ENCODE peak calls at places on chromosomes 1 and 21, in nine cellular contexts. O, S, T, H, Z, D, V, C and F are unnamed samples.

GRCh38 chr1:221327954-221328353 is 413.9 kb downstream of the DUSP10 start:
- DNase-seq in V (no peak), C (no peak), Z (no peak), O (no peak), D (no peak), T (no peak), S (no peak), H (no peak), F (peak; percentile 17)

GRCh38 chr1:9198538-9199361 is 35.8 kb upstream of the H6PD start:
- DNase-seq in S (peak; percentile 41), V (no peak), O (no peak), Z (peak; percentile 71), H (no peak), D (no peak), C (no peak), T (no peak), F (peak; percentile 78)

GRCh38 chr1:119815361-119815760 is 4.1 kb upstream of the REG4 start:
- DNase-seq in Z (peak; percentile 31), O (no peak), C (no peak), S (no peak), T (no peak), D (no peak), H (no peak), V (no peak), F (no peak)

GRCh38 chr1:209616366-209617046 is 33.0 kb downstream of the CAMK1G start:
- DNase-seq in T (no peak), Z (no peak), C (no peak), H (no peak), S (peak; percentile 61), O (no peak), D (no peak), V (no peak), F (no peak)

GRCh38 chr1:18340158-18340764 is 140.5 kb upstream of the KLHDC7A start:
- DNase-seq in Z (no peak), O (no peak), H (no peak), S (no peak), T (no peak), D (no peak), V (no peak), C (no peak), F (no peak)

GRCh38 chr1:246364415-246364941 is 142.6 kb downstream of the SMYD3 start:
- DNase-seq in T (no peak), O (no peak), Z (no peak), V (no peak), H (no peak), C (no peak), S (no peak), D (no peak), F (no peak)

GRCh38 chr1:232334811-232335210 is 295.1 kb downstream of the SIPA1L2 start:
- DNase-seq in D (no peak), S (no peak), C (no peak), Z (no peak), V (no peak), H (no peak), O (no peak), T (no peak), F (no peak)

GRCh38 chr1:218460367-218460766 is 115.2 kb downstream of the TGFB2 start:
- DNase-seq in Z (peak; percentile 87), S (peak; percentile 22), V (peak; percentile 79), D (no peak), O (no peak), H (no peak), T (no peak), C (peak; percentile 4), F (peak; percentile 75)

GRCh38 chr1:218527737-218528136 is 182.6 kb downstream of the TGFB2 start:
- DNase-seq in T (no peak), S (no peak), V (no peak), H (no peak), O (no peak), C (no peak), D (no peak), Z (peak; percentile 89), F (peak; percentile 83)

GRCh38 chr21:31326478-31327247 is 17.4 kb downstream of the TIAM1 start:
- DNase-seq in T (peak; percentile 77), V (peak; percentile 35), O (no peak), H (no peak), Z (peak; percentile 17), S (no peak), D (no peak), C (no peak), F (no peak)

GRCh38 chr1:239868117-239868516 is 223.6 kb upstream of the FMN2 start:
- DNase-seq in C (no peak), Z (no peak), S (no peak), V (no peak), T (no peak), D (peak; percentile 12), H (no peak), O (no peak), F (no peak)

GRCh38 chr1:76690784-76691183 is 176.5 kb upstream of the ST6GALNAC5 start:
- DNase-seq in V (no peak), O (no peak), C (no peak), S (no peak), H (no peak), D (no peak), Z (peak; percentile 50), T (no peak), F (no peak)

GRCh38 chr1:51192213-51192843 is 43.7 kb upstream of the RNF11 start:
- DNase-seq in H (no peak), S (peak; percentile 52), D (peak; percentile 39), C (peak; percentile 50), Z (peak; percentile 80), V (peak; percentile 93), O (no peak), T (peak; percentile 84), F (peak; percentile 76)

GRCh38 chr1:162195567-162195966 is 126.1 kb downstream of the NOS1AP start:
- DNase-seq in D (no peak), S (no peak), O (no peak), Z (no peak), C (no peak), V (no peak), T (no peak), H (no peak), F (no peak)

GRCh38 chr1:66642992-66643391 is 109.0 kb downstream of the SGIP1 start:
- DNase-seq in H (no peak), V (no peak), D (no peak), O (no peak), S (no peak), T (no peak), C (no peak), Z (no peak), F (no peak)

GRCh38 chr1:209647212-209647611 is 5.0 kb downstream of the LAMB3 start:
- DNase-seq in H (no peak), T (no peak), Z (no peak), V (no peak), S (no peak), O (no peak), D (no peak), C (no peak), F (no peak)

GRCh38 chr1:247376659-247377058 is 39.3 kb upstream of the NLRP3 start:
- DNase-seq in H (no peak), T (no peak), V (no peak), Z (no peak), C (no peak), O (no peak), D (no peak), S (no peak), F (no peak)

GRCh38 chr1:96966536-96967138 is 245.1 kb downstream of the PTBP2 start:
- DNase-seq in H (peak; percentile 41), C (peak; percentile 13), D (peak; percentile 80), Z (peak; percentile 80), T (peak; percentile 88), S (peak; percentile 62), O (no peak), V (peak; percentile 89), F (peak; percentile 70)

GRCh38 chr21:16113052-16113715 is 383.4 kb downstream of the USP25 start:
- DNase-seq in V (no peak), S (no peak), H (no peak), Z (peak; percentile 76), D (no peak), C (no peak), T (no peak), O (no peak), F (peak; percentile 34)

GRCh38 chr1:245055752-245056151 is 99.0 kb upstream of the KIF26B start:
- DNase-seq in O (no peak), D (no peak), H (no peak), S (no peak), C (no peak), Z (no peak), T (no peak), V (no peak), F (no peak)

GRCh38 chr1:209965996-209966395 is 28.0 kb downstream of the SYT14 start:
- DNase-seq in V (no peak), S (no peak), O (no peak), Z (no peak), C (no peak), T (no peak), H (no peak), D (no peak), F (no peak)

GRCh38 chr1:59742526-59742925 is 72.2 kb upstream of the HOOK1 start:
- DNase-seq in S (no peak), V (no peak), T (no peak), D (no peak), O (no peak), C (no peak), H (no peak), Z (no peak), F (no peak)

GRCh38 chr1:11531314-11531870 is 52.4 kb downstream of the DISP3 start:
- DNase-seq in Z (no peak), O (peak; percentile 87), H (no peak), S (no peak), C (no peak), V (no peak), D (no peak), T (no peak), F (no peak)

GRCh38 chr1:89890085-89890754 is 69.4 kb downstream of the LRRC8D start:
- DNase-seq in H (no peak), D (peak; percentile 4), T (no peak), C (no peak), S (no peak), O (no peak), Z (peak; percentile 80), V (peak; percentile 69), F (peak; percentile 76)

GRCh38 chr1:234763910-234764309 is 153.9 kb upstream of the IRF2BP2 start:
- DNase-seq in T (no peak), C (no peak), Z (no peak), O (no peak), D (no peak), V (no peak), H (no peak), S (no peak), F (no peak)

GRCh38 chr1:22975694-22976093 is 3.0 kb upstream of the LACTBL1 start:
- DNase-seq in H (no peak), V (peak; percentile 46), C (no peak), D (no peak), S (no peak), O (no peak), Z (peak; percentile 42), T (peak; percentile 29), F (peak; percentile 32)

GRCh38 chr1:44881011-44881632 is 38.1 kb upstream of the PTCH2 start:
- DNase-seq in O (no peak), T (no peak), H (no peak), C (peak; percentile 11), S (peak; percentile 54), V (peak; percentile 48), Z (peak; percentile 86), D (no peak), F (no peak)

GRCh38 chr21:43884861-43885370 is 19.9 kb downstream of the AGPAT3 start:
- DNase-seq in D (no peak), H (no peak), V (no peak), O (peak; percentile 78), Z (no peak), S (peak; percentile 61), C (no peak), T (no peak), F (no peak)

GRCh38 chr1:21308847-21309652 is 18.8 kb upstream of the ECE1 start:
- DNase-seq in Z (no peak), D (no peak), T (no peak), H (no peak), C (peak; percentile 26), S (no peak), O (no peak), V (no peak), F (peak; percentile 48)

GRCh38 chr1:224707849-224708725 is 92.0 kb downstream of the CNIH3 start:
- DNase-seq in D (no peak), H (no peak), C (no peak), S (no peak), Z (peak; percentile 50), O (peak; percentile 24), T (no peak), V (peak; percentile 98), F (peak; percentile 46)

GRCh38 chr1:183164350-183164749 is 21.7 kb upstream of the LAMC2 start:
- DNase-seq in S (no peak), V (peak; percentile 68), C (no peak), Z (peak; percentile 81), H (no peak), O (no peak), T (no peak), D (no peak), F (peak; percentile 43)